ENCODE peak calls at places on chromosomes 3 and 15, in ten cellular contexts. One of them, this sample, is unnamed.

GRCh38 chr3:155014953-155015352 is 65.2 kb upstream of the MME start:
- DNase-seq in NCI-H2029: no peak
- DNase-seq in left colon: no peak
- DNase-seq in posterior vena cava: no peak
- DNase-seq in fibroblast of the aortic adventitia: no peak
- DNase-seq in neuronal stem cell: no peak
- DNase-seq in T1000: no peak
- DNase-seq in stimulated activated CD8-positive, alpha-beta memory T cell treated with anti-CD3 and anti-CD28 coated beads, Interleukin-12 subunit alpha, Interleukin-12 subunit beta, amount 100 ng/mL, for 1 hour: no peak
- DNase-seq in heart left ventricle: no peak
- DNase-seq in posterior cingulate gyrus: no peak
- DNase-seq in this sample: no peak

GRCh38 chr15:58369261-58369699 is 62.5 kb upstream of the LIPC start:
- DNase-seq in NCI-H2029: no peak
- DNase-seq in left colon: no peak
- DNase-seq in posterior vena cava: no peak
- DNase-seq in fibroblast of the aortic adventitia: peak
- DNase-seq in neuronal stem cell: no peak
- DNase-seq in T1000: no peak
- DNase-seq in stimulated activated CD8-positive, alpha-beta memory T cell treated with anti-CD3 and anti-CD28 coated beads, Interleukin-12 subunit alpha, Interleukin-12 subunit beta, amount 100 ng/mL, for 1 hour: no peak
- DNase-seq in heart left ventricle: no peak
- DNase-seq in posterior cingulate gyrus: no peak
- DNase-seq in this sample: peak

GRCh38 chr3:8509961-8510360 is 8.3 kb downstream of the LMCD1 start:
- DNase-seq in NCI-H2029: no peak
- DNase-seq in left colon: no peak
- DNase-seq in posterior vena cava: no peak
- DNase-seq in fibroblast of the aortic adventitia: peak
- DNase-seq in neuronal stem cell: no peak
- DNase-seq in T1000: peak
- DNase-seq in stimulated activated CD8-positive, alpha-beta memory T cell treated with anti-CD3 and anti-CD28 coated beads, Interleukin-12 subunit alpha, Interleukin-12 subunit beta, amount 100 ng/mL, for 1 hour: no peak
- DNase-seq in heart left ventricle: no peak
- DNase-seq in posterior cingulate gyrus: no peak
- DNase-seq in this sample: peak

GRCh38 chr3:141402476-141403171 is 34.3 kb downstream of the ZBTB38 start:
- DNase-seq in NCI-H2029: no peak
- DNase-seq in left colon: peak
- DNase-seq in posterior vena cava: peak
- DNase-seq in fibroblast of the aortic adventitia: peak
- DNase-seq in neuronal stem cell: peak
- DNase-seq in T1000: no peak
- DNase-seq in stimulated activated CD8-positive, alpha-beta memory T cell treated with anti-CD3 and anti-CD28 coated beads, Interleukin-12 subunit alpha, Interleukin-12 subunit beta, amount 100 ng/mL, for 1 hour: peak
- DNase-seq in heart left ventricle: peak
- DNase-seq in posterior cingulate gyrus: peak
- DNase-seq in this sample: peak

GRCh38 chr3:134846084-134846483 is 51.0 kb downstream of the EPHB1 start:
- DNase-seq in NCI-H2029: no peak
- DNase-seq in left colon: no peak
- DNase-seq in posterior vena cava: no peak
- DNase-seq in fibroblast of the aortic adventitia: no peak
- DNase-seq in neuronal stem cell: no peak
- DNase-seq in T1000: no peak
- DNase-seq in stimulated activated CD8-positive, alpha-beta memory T cell treated with anti-CD3 and anti-CD28 coated beads, Interleukin-12 subunit alpha, Interleukin-12 subunit beta, amount 100 ng/mL, for 1 hour: no peak
- DNase-seq in heart left ventricle: no peak
- DNase-seq in posterior cingulate gyrus: no peak
- DNase-seq in this sample: no peak

GRCh38 chr15:82228750-82229149 is 33.8 kb downstream of the EFL1 start:
- DNase-seq in NCI-H2029: no peak
- DNase-seq in left colon: no peak
- DNase-seq in posterior vena cava: no peak
- DNase-seq in fibroblast of the aortic adventitia: no peak
- DNase-seq in neuronal stem cell: no peak
- DNase-seq in T1000: no peak
- DNase-seq in stimulated activated CD8-positive, alpha-beta memory T cell treated with anti-CD3 and anti-CD28 coated beads, Interleukin-12 subunit alpha, Interleukin-12 subunit beta, amount 100 ng/mL, for 1 hour: no peak
- DNase-seq in heart left ventricle: no peak
- DNase-seq in posterior cingulate gyrus: no peak
- DNase-seq in this sample: peak

GRCh38 chr15:72916939-72917338 is 133.4 kb upstream of the ADPGK start:
- DNase-seq in NCI-H2029: no peak
- DNase-seq in left colon: no peak
- DNase-seq in posterior vena cava: no peak
- DNase-seq in fibroblast of the aortic adventitia: no peak
- DNase-seq in neuronal stem cell: no peak
- DNase-seq in T1000: no peak
- DNase-seq in stimulated activated CD8-positive, alpha-beta memory T cell treated with anti-CD3 and anti-CD28 coated beads, Interleukin-12 subunit alpha, Interleukin-12 subunit beta, amount 100 ng/mL, for 1 hour: no peak
- DNase-seq in heart left ventricle: no peak
- DNase-seq in posterior cingulate gyrus: no peak
- DNase-seq in this sample: no peak

GRCh38 chr3:143895805-143896204 is 47.5 kb upstream of the SLC9A9 start:
- DNase-seq in NCI-H2029: no peak
- DNase-seq in left colon: no peak
- DNase-seq in posterior vena cava: no peak
- DNase-seq in fibroblast of the aortic adventitia: peak
- DNase-seq in neuronal stem cell: no peak
- DNase-seq in T1000: no peak
- DNase-seq in stimulated activated CD8-positive, alpha-beta memory T cell treated with anti-CD3 and anti-CD28 coated beads, Interleukin-12 subunit alpha, Interleukin-12 subunit beta, amount 100 ng/mL, for 1 hour: no peak
- DNase-seq in heart left ventricle: no peak
- DNase-seq in posterior cingulate gyrus: no peak
- DNase-seq in this sample: peak

GRCh38 chr3:158748237-158748828 is 16.1 kb upstream of the RARRES1 start:
- DNase-seq in NCI-H2029: no peak
- DNase-seq in left colon: peak
- DNase-seq in posterior vena cava: peak
- DNase-seq in fibroblast of the aortic adventitia: no peak
- DNase-seq in neuronal stem cell: no peak
- DNase-seq in T1000: no peak
- DNase-seq in stimulated activated CD8-positive, alpha-beta memory T cell treated with anti-CD3 and anti-CD28 coated beads, Interleukin-12 subunit alpha, Interleukin-12 subunit beta, amount 100 ng/mL, for 1 hour: no peak
- DNase-seq in heart left ventricle: no peak
- DNase-seq in posterior cingulate gyrus: no peak
- DNase-seq in this sample: peak

GRCh38 chr3:65955792-65956477 is 82.8 kb downstream of the MAGI1 start:
- DNase-seq in NCI-H2029: no peak
- DNase-seq in left colon: no peak
- DNase-seq in posterior vena cava: no peak
- DNase-seq in fibroblast of the aortic adventitia: peak
- DNase-seq in neuronal stem cell: no peak
- DNase-seq in T1000: no peak
- DNase-seq in stimulated activated CD8-positive, alpha-beta memory T cell treated with anti-CD3 and anti-CD28 coated beads, Interleukin-12 subunit alpha, Interleukin-12 subunit beta, amount 100 ng/mL, for 1 hour: no peak
- DNase-seq in heart left ventricle: no peak
- DNase-seq in posterior cingulate gyrus: no peak
- DNase-seq in this sample: peak

GRCh38 chr3:119810018-119810435 is 28.1 kb downstream of the NR1I2 start:
- DNase-seq in NCI-H2029: peak
- DNase-seq in left colon: no peak
- DNase-seq in posterior vena cava: peak
- DNase-seq in fibroblast of the aortic adventitia: peak
- DNase-seq in neuronal stem cell: no peak
- DNase-seq in T1000: no peak
- DNase-seq in stimulated activated CD8-positive, alpha-beta memory T cell treated with anti-CD3 and anti-CD28 coated beads, Interleukin-12 subunit alpha, Interleukin-12 subunit beta, amount 100 ng/mL, for 1 hour: peak
- DNase-seq in heart left ventricle: peak
- DNase-seq in posterior cingulate gyrus: no peak
- DNase-seq in this sample: peak

GRCh38 chr3:32733631-32734229 is 48.7 kb downstream of the CNOT10 start:
- DNase-seq in NCI-H2029: peak
- DNase-seq in left colon: no peak
- DNase-seq in posterior vena cava: no peak
- DNase-seq in fibroblast of the aortic adventitia: peak
- DNase-seq in neuronal stem cell: peak
- DNase-seq in T1000: no peak
- DNase-seq in stimulated activated CD8-positive, alpha-beta memory T cell treated with anti-CD3 and anti-CD28 coated beads, Interleukin-12 subunit alpha, Interleukin-12 subunit beta, amount 100 ng/mL, for 1 hour: no peak
- DNase-seq in heart left ventricle: no peak
- DNase-seq in posterior cingulate gyrus: no peak
- DNase-seq in this sample: peak

GRCh38 chr3:44080507-44080906 is 161.2 kb upstream of the TOPAZ1 start:
- DNase-seq in NCI-H2029: no peak
- DNase-seq in left colon: no peak
- DNase-seq in posterior vena cava: no peak
- DNase-seq in fibroblast of the aortic adventitia: no peak
- DNase-seq in neuronal stem cell: no peak
- DNase-seq in T1000: no peak
- DNase-seq in stimulated activated CD8-positive, alpha-beta memory T cell treated with anti-CD3 and anti-CD28 coated beads, Interleukin-12 subunit alpha, Interleukin-12 subunit beta, amount 100 ng/mL, for 1 hour: no peak
- DNase-seq in heart left ventricle: no peak
- DNase-seq in posterior cingulate gyrus: no peak
- DNase-seq in this sample: no peak

GRCh38 chr3:197516517-197516889 is 39.3 kb downstream of the BDH1 start:
- DNase-seq in NCI-H2029: no peak
- DNase-seq in left colon: no peak
- DNase-seq in posterior vena cava: no peak
- DNase-seq in fibroblast of the aortic adventitia: peak
- DNase-seq in neuronal stem cell: no peak
- DNase-seq in T1000: peak
- DNase-seq in stimulated activated CD8-positive, alpha-beta memory T cell treated with anti-CD3 and anti-CD28 coated beads, Interleukin-12 subunit alpha, Interleukin-12 subunit beta, amount 100 ng/mL, for 1 hour: no peak
- DNase-seq in heart left ventricle: no peak
- DNase-seq in posterior cingulate gyrus: no peak
- DNase-seq in this sample: peak

GRCh38 chr3:52240059-52240885 is 1.3 kb upstream of the TWF2 start:
- DNase-seq in NCI-H2029: peak
- DNase-seq in left colon: peak
- DNase-seq in posterior vena cava: peak
- DNase-seq in fibroblast of the aortic adventitia: peak
- DNase-seq in neuronal stem cell: no peak
- DNase-seq in T1000: peak
- DNase-seq in stimulated activated CD8-positive, alpha-beta memory T cell treated with anti-CD3 and anti-CD28 coated beads, Interleukin-12 subunit alpha, Interleukin-12 subunit beta, amount 100 ng/mL, for 1 hour: peak
- DNase-seq in heart left ventricle: peak
- DNase-seq in posterior cingulate gyrus: peak
- DNase-seq in this sample: peak

GRCh38 chr15:67248106-67248505 is 6.4 kb downstream of the AAGAB start:
- DNase-seq in NCI-H2029: no peak
- DNase-seq in left colon: no peak
- DNase-seq in posterior vena cava: no peak
- DNase-seq in fibroblast of the aortic adventitia: no peak
- DNase-seq in neuronal stem cell: no peak
- DNase-seq in T1000: no peak
- DNase-seq in stimulated activated CD8-positive, alpha-beta memory T cell treated with anti-CD3 and anti-CD28 coated beads, Interleukin-12 subunit alpha, Interleukin-12 subunit beta, amount 100 ng/mL, for 1 hour: no peak
- DNase-seq in heart left ventricle: no peak
- DNase-seq in posterior cingulate gyrus: no peak
- DNase-seq in this sample: peak

GRCh38 chr3:77426531-77426930 is 386.6 kb downstream of the ROBO2 start:
- DNase-seq in NCI-H2029: no peak
- DNase-seq in left colon: no peak
- DNase-seq in posterior vena cava: no peak
- DNase-seq in fibroblast of the aortic adventitia: no peak
- DNase-seq in neuronal stem cell: no peak
- DNase-seq in T1000: no peak
- DNase-seq in stimulated activated CD8-positive, alpha-beta memory T cell treated with anti-CD3 and anti-CD28 coated beads, Interleukin-12 subunit alpha, Interleukin-12 subunit beta, amount 100 ng/mL, for 1 hour: no peak
- DNase-seq in heart left ventricle: no peak
- DNase-seq in posterior cingulate gyrus: no peak
- DNase-seq in this sample: no peak

GRCh38 chr15:39792025-39792893 is 9.6 kb upstream of the FSIP1 start:
- DNase-seq in NCI-H2029: no peak
- DNase-seq in left colon: no peak
- DNase-seq in posterior vena cava: no peak
- DNase-seq in fibroblast of the aortic adventitia: no peak
- DNase-seq in neuronal stem cell: no peak
- DNase-seq in T1000: no peak
- DNase-seq in stimulated activated CD8-positive, alpha-beta memory T cell treated with anti-CD3 and anti-CD28 coated beads, Interleukin-12 subunit alpha, Interleukin-12 subunit beta, amount 100 ng/mL, for 1 hour: no peak
- DNase-seq in heart left ventricle: no peak
- DNase-seq in posterior cingulate gyrus: no peak
- DNase-seq in this sample: peak

This sample was measured in IMR-90.